ENCODE peak calls at places on chromosomes 4 and X, in six cellular contexts. G is activated CD4-positive, alpha-beta T cell treated with anti-CD3 and anti-CD28 coated beads for 48 hours; Z is glutamatergic neuron; Q is AG20443; B is H54; Y is HCEC 1CT. T is an unnamed sample.

GRCh38 chr4:184940500-184940899 is 77.8 kb upstream of the HELT start:
- DNase-seq in G (no peak), Y (no peak), Q (no peak), Z (no peak), B (no peak), T (no peak)

GRCh38 chrX:3951859-3952258 is 238.4 kb upstream of the PRKX start:
- DNase-seq in Q (no peak), B (no peak), Z (no peak), G (no peak), Y (no peak), T (no peak)

GRCh38 chrX:93322110-93322509 is 351.3 kb downstream of the NAP1L3 start:
- DNase-seq in Y (no peak), Z (no peak), Q (no peak), B (no peak), G (no peak), T (no peak)

GRCh38 chrX:120697053-120697452 is 67.2 kb upstream of the C1GALT1C1 start:
- DNase-seq in G (peak; percentile 44), Q (no peak), Z (no peak), B (no peak), Y (no peak), T (no peak)

GRCh38 chr4:24010994-24011393 is 121.1 kb upstream of the PPARGC1A start:
- DNase-seq in Y (no peak), G (no peak), Q (no peak), B (no peak), Z (no peak), T (no peak)

GRCh38 chr4:6916587-6917444 is 7.2 kb downstream of the TBC1D14 start:
- DNase-seq in B (peak; percentile 55), Y (no peak), G (peak; percentile 68), Z (no peak), Q (no peak), T (no peak)

GRCh38 chr4:177853198-177853597 is 411.0 kb upstream of the AGA start:
- DNase-seq in Q (no peak), Z (no peak), Y (no peak), B (no peak), G (no peak), T (no peak)

GRCh38 chrX:31449975-31450374 is 378.1 kb upstream of the FTHL17 start:
- DNase-seq in Z (no peak), Y (peak; percentile 34), Q (peak; percentile 25), B (no peak), G (no peak), T (no peak)

GRCh38 chr4:164337219-164337944 is 416.5 kb upstream of the SMIM31 start:
- DNase-seq in Z (no peak), Y (no peak), Q (no peak), G (no peak), B (no peak), T (no peak)

GRCh38 chr4:147381749-147382148 is 99.1 kb upstream of the EDNRA start:
- DNase-seq in Y (no peak), G (no peak), B (no peak), Q (no peak), Z (no peak), T (no peak)

GRCh38 chr4:36734296-36734695 is 452.9 kb downstream of the DTHD1 start:
- DNase-seq in B (no peak), Q (no peak), Z (no peak), Y (no peak), G (no peak), T (no peak)

GRCh38 chr4:177239475-177239874 is 70.2 kb upstream of the NEIL3 start:
- DNase-seq in Q (peak; percentile 7), B (no peak), G (no peak), Z (no peak), Y (no peak), T (no peak)

GRCh38 chr4:41256740-41257256 is at the start of gene UCHL1:
- DNase-seq in Y (peak; percentile 59), Z (peak; percentile 97), Q (peak; percentile 62), B (peak; percentile 61), G (peak; percentile 21), T (peak; percentile 47)

GRCh38 chrX:25013593-25014365 is 2.0 kb downstream of the ARX start:
- DNase-seq in B (no peak), G (no peak), Z (no peak), Q (no peak), Y (no peak), T (no peak)

GRCh38 chr4:118224239-118224829 is 128.5 kb downstream of the PRSS12 start:
- DNase-seq in Y (peak; percentile 50), Z (no peak), G (no peak), B (no peak), Q (peak; percentile 38), T (no peak)

GRCh38 chr4:88812420-88812819 is 114.8 kb upstream of the NAP1L5 start:
- DNase-seq in Z (no peak), Q (no peak), G (no peak), Y (no peak), B (no peak), T (no peak)

GRCh38 chr4:128636906-128637305 is 172.6 kb upstream of the JADE1 start:
- DNase-seq in Z (no peak), G (no peak), B (no peak), Q (no peak), Y (no peak), T (no peak)

GRCh38 chrX:155031657-155032056 is 5.0 kb downstream of the FUNDC2 start:
- DNase-seq in B (no peak), Y (no peak), G (no peak), Q (no peak), Z (no peak), T (no peak)

GRCh38 chr4:138996090-138996489 is 19.5 kb upstream of the NOCT start:
- DNase-seq in B (no peak), Q (peak; percentile 56), Z (no peak), Y (no peak), G (no peak), T (no peak)

GRCh38 chr4:107734120-107734519 is 14.1 kb upstream of the PAPSS1 start:
- DNase-seq in B (no peak), Q (peak; percentile 29), Y (peak; percentile 7), G (peak; percentile 32), Z (no peak), T (no peak)

GRCh38 chr4:110106946-110107325 is 91.5 kb downstream of the ELOVL6 start:
- DNase-seq in Q (no peak), Z (no peak), G (no peak), Y (peak; percentile 65), B (no peak), T (no peak)

GRCh38 chrX:124863303-124863702 is 456.4 kb upstream of the TEX13C start:
- DNase-seq in Y (no peak), Q (no peak), Z (no peak), B (no peak), G (no peak), T (no peak)

GRCh38 chrX:21408324-21408723 is 34.1 kb downstream of the CNKSR2 start:
- DNase-seq in Q (no peak), Y (no peak), G (no peak), B (no peak), Z (no peak), T (no peak)